ENCODE peak calls at places on chromosomes 1 and 21, in nine cellular contexts. D is fibroblast of mammary gland, V is fibroblast of pulmonary artery, N is GM10248, L is neural crest cell, R is GM20000, X is osteocyte, Y is A549, I is PC-9. E is an unnamed sample.
A peak's percentile ranks its signal among the peaks of the same experiment; 100 is the strongest.

GRCh38 chr1:93591833-93592635 is 89.6 kb downstream of the BCAR3 start:
- DNase-seq in X (no peak), I (no peak), Y (no peak), D (no peak), V (no peak), N (peak; percentile 75), L (no peak), R (peak; percentile 70), E (no peak)

GRCh38 chr1:106378261-106378660 is 678.2 kb upstream of the PRMT6 start:
- DNase-seq in X (no peak), V (no peak), I (no peak), Y (no peak), R (no peak), L (no peak), N (no peak), D (no peak), E (no peak)

GRCh38 chr21:38925923-38926322 is 120.2 kb downstream of the ETS2 start:
- DNase-seq in I (peak; percentile 45), R (no peak), V (peak; percentile 88), D (peak; percentile 92), L (no peak), Y (no peak), X (no peak), N (no peak), E (peak; percentile 89)

GRCh38 chr1:46622341-46622740 is 5.7 kb upstream of the MOB3C start:
- DNase-seq in R (peak; percentile 35), N (no peak), D (peak; percentile 48), Y (peak; percentile 44), I (no peak), V (peak; percentile 52), L (no peak), X (no peak), E (peak; percentile 64)

GRCh38 chr1:94299627-94300552 is 62.5 kb upstream of the ARHGAP29 start:
- DNase-seq in L (no peak), N (no peak), V (peak; percentile 65), Y (no peak), R (no peak), I (peak; percentile 100), X (no peak), D (peak; percentile 66), E (peak; percentile 91)

GRCh38 chr1:209150114-209150513 is 433.4 kb upstream of the CAMK1G start:
- DNase-seq in Y (no peak), V (peak; percentile 57), N (peak; percentile 20), L (peak; percentile 44), R (no peak), D (peak; percentile 33), I (no peak), X (no peak), E (peak; percentile 75)

GRCh38 chr1:223195281-223195680 is 52.2 kb upstream of the TLR5 start:
- DNase-seq in D (no peak), R (no peak), Y (no peak), N (no peak), L (no peak), I (no peak), V (no peak), X (no peak), E (no peak)

GRCh38 chr1:204417231-204417997 is 5.8 kb upstream of the PPP1R15B start:
- DNase-seq in Y (peak; percentile 94), V (peak; percentile 93), I (peak; percentile 96), D (peak; percentile 98), R (no peak), X (peak; percentile 63), N (no peak), L (no peak), E (peak; percentile 97)

GRCh38 chr1:10451286-10451685 is 1.5 kb downstream of the CORT start:
- DNase-seq in N (no peak), Y (no peak), R (no peak), X (peak; percentile 85), I (no peak), V (peak; percentile 15), L (no peak), D (peak; percentile 55), E (no peak)

GRCh38 chr1:10457910-10458309 is 8.1 kb downstream of the CORT start:
- DNase-seq in R (no peak), I (no peak), X (no peak), V (no peak), Y (no peak), L (no peak), N (no peak), D (no peak), E (no peak)

GRCh38 chr1:10459185-10459584 is 9.4 kb downstream of the CORT start:
- DNase-seq in V (peak; percentile 79), X (no peak), L (no peak), D (peak; percentile 79), I (peak; percentile 97), R (no peak), Y (peak; percentile 33), N (no peak), E (peak; percentile 89)

GRCh38 chr1:10456661-10457060 is 6.8 kb downstream of the CORT start:
- DNase-seq in I (no peak), V (no peak), L (no peak), Y (no peak), N (no peak), R (no peak), D (no peak), X (no peak), E (peak; percentile 78)

DNA sequence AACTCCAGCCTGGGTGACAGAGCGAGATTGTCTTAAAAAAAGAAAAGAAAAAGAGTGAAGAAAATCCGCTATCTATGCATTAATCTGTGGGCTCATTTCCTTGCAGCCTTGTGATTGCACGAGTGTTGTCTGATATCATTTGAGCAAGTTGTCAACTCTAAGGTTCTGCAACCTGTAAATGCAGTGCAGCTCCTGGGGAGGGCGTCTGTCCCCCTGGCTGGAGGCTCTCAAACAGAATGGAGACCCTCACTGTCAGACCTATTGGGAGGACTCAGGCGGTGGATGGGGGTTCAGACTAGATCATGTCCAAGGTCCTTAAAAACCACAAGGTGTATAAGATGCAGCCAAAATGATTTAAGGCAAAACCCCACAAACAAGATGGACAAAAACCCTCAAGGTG is 6.2 kb downstream of the CORT start:
- DNase-seq in X (no peak), D (no peak), I (no peak), Y (no peak), V (no peak), R (no peak), N (no peak), L (no peak), E (no peak)
- TF ChIP-seq CTCF in X (no peak), D (no peak), I (no peak), Y (no peak), V (no peak), R (no peak), N (no peak), L (no peak), E (no peak)

GRCh38 chr1:157073944-157074685 is 25.5 kb downstream of the ETV3L start:
- DNase-seq in D (peak; percentile 74), L (peak; percentile 65), I (no peak), X (no peak), R (no peak), V (peak; percentile 82), N (peak; percentile 66), Y (peak; percentile 56), E (peak; percentile 82)
- TF ChIP-seq CTCF in D (peak; percentile 61), L (peak; percentile 71), I (peak; percentile 57), X (peak; percentile 57), R (peak; percentile 62), V (peak; percentile 65), N (peak; percentile 54), Y (peak; percentile 47), E (peak; percentile 64)

GRCh38 chr1:85393490-85393889 is 71.5 kb downstream of the DDAH1 start:
- DNase-seq in I (no peak), Y (no peak), X (no peak), R (no peak), V (no peak), D (no peak), L (no peak), N (no peak), E (no peak)

GRCh38 chr1:85394130-85394529 is 70.8 kb downstream of the DDAH1 start:
- DNase-seq in V (no peak), D (peak; percentile 37), L (no peak), R (no peak), N (no peak), Y (no peak), I (no peak), X (no peak), E (no peak)

GRCh38 chr1:85397490-85398044 is 67.4 kb downstream of the DDAH1 start:
- DNase-seq in I (no peak), X (no peak), Y (no peak), D (no peak), L (no peak), V (no peak), R (no peak), N (no peak), E (no peak)

GRCh38 chr1:85396194-85396593 is 68.8 kb downstream of the DDAH1 start:
- DNase-seq in Y (no peak), D (no peak), N (no peak), L (no peak), I (no peak), R (no peak), V (no peak), X (no peak), E (no peak)

DNA sequence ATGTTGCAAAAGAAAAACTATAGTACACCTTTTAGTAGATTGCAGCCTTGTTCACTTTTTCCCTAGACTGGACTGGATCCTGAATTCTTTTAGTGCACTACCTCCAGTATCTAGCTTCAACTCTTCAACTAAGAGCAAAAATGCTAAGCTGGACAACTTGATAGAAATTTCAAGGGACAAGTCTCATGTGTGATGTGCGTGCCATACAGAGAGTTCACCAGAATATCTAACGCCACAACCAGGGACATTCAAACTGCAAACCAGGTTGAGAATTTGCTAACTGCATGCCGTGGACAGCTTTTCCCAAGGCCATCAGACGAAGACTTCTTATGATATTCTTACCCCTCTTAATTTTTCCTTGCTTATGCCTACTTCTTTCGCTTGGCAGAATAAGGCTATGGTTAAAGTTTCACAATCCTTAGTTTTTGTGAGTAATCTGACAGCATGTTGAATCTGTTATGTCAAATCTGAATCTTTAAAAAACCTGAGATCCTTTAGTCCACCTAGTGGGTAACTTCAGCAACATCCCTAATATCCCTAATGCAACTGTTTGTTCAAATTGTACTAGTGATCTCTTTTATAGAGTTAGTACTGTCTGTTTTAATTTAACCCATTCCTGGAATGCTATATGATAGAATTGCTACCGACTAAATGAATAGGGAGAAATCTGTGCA is 66.4 kb downstream of the DDAH1 start:
- DNase-seq in N (no peak), R (no peak), V (peak; percentile 83), I (peak; percentile 54), D (peak; percentile 82), Y (no peak), X (no peak), L (no peak), E (peak; percentile 66)
- TF ChIP-seq CTCF in N (no peak), R (no peak), V (peak; percentile 56), I (peak; percentile 55), D (peak; percentile 63), Y (peak; percentile 41), X (peak; percentile 58), L (peak; percentile 44), E (peak; percentile 43)

DNA sequence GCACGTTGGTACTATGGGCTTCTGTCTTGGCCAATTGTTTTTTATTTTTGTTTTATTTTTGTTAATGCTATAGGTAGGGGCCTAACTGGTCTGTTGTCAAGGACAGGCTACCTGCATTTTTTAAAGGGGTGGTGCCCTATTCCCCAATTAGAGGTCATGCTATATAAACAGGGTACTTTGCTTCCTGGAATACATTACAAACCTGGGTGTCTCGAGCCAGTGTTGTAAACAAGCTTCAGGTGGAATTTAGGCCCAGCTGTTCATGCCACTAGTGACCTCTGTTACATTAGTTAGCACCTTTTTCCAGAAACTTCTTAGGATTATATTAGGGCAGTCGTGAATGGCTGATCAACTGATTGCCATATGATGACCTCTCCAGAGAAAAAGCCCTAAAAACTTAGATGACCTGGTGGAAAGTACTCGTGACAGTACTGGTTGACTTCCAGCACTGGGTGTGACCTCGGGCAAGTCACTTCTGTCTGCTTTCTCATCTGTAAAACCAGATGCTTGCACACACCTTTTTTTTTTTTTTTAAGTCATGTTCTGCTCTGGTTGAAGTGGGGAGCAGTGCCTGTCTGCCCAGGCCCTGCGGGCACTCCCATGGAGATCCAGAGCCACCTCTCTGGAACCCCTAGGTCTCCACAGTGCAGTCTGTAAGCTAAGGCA is 46.5 kb downstream of the ELK4 start:
- DNase-seq in N (no peak), L (no peak), Y (no peak), X (no peak), D (no peak), I (peak; percentile 56), V (no peak), R (no peak), E (no peak)
- TF ChIP-seq CTCF in N (no peak), L (no peak), Y (no peak), X (no peak), D (no peak), I (no peak), V (no peak), R (no peak), E (no peak)

E was measured in epithelial cell of esophagus.